ENCODE peak calls at places on chromosomes 6 and 20, in four cellular contexts. X is HepG2, S is GM23338, B is sigmoid colon. D is an unnamed sample.

GRCh38 chr6:62039602-62040001 is 246.4 kb downstream of the KHDRBS2 start:
- DNase-seq in X (no peak), B (no peak), S (no peak), D (no peak)

GRCh38 chr6:134117409-134117808 is 65.0 kb upstream of the SLC2A12 start:
- DNase-seq in B (no peak), S (no peak), X (no peak), D (no peak)

GRCh38 chr6:24743944-24744335 is 25.0 kb upstream of the C6orf62 start:
- DNase-seq in X (no peak), B (no peak), S (no peak), D (no peak)

GRCh38 chr6:55578537-55579363 is at the start of gene HMGCLL1:
- DNase-seq in S (peak), X (no peak), B (peak), D (no peak)

GRCh38 chr6:128963561-128963960 is 80.6 kb downstream of the LAMA2 start:
- DNase-seq in S (no peak), X (no peak), B (no peak), D (no peak)

GRCh38 chr6:82144007-82144851 is 103.3 kb downstream of the IBTK start:
- DNase-seq in S (no peak), X (peak), B (no peak), D (no peak)

GRCh38 chr20:45612314-45612713 is 17.2 kb upstream of the WFDC10A start:
- DNase-seq in X (no peak), B (no peak), S (no peak), D (no peak)

GRCh38 chr6:65416640-65417039 is 290.4 kb downstream of the EYS start:
- DNase-seq in S (no peak), B (no peak), X (no peak), D (no peak)

GRCh38 chr6:134764741-134765140 is 185.2 kb downstream of the ALDH8A1 start:
- DNase-seq in B (no peak), X (no peak), S (no peak), D (no peak)

GRCh38 chr6:86820750-86821149 is 116.6 kb upstream of the HTR1E start:
- DNase-seq in S (no peak), B (no peak), X (no peak), D (no peak)

GRCh38 chr6:52514514-52514913 is 62.3 kb downstream of the TRAM2 start:
- DNase-seq in S (no peak), X (no peak), B (peak), D (no peak)

GRCh38 chr6:39961178-39961577 is 26.9 kb upstream of the MOCS1 start:
- DNase-seq in X (no peak), B (no peak), S (no peak), D (no peak)

GRCh38 chr6:64949257-64949656 is 757.8 kb downstream of the EYS start:
- DNase-seq in S (peak), B (no peak), X (no peak), D (no peak)

GRCh38 chr6:47288245-47289090 is 21.2 kb downstream of the TNFRSF21 start:
- DNase-seq in S (no peak), X (no peak), B (no peak), D (no peak)

GRCh38 chr20:61253264-61253639 is 1.2 kb downstream of the CDH4 start:
- DNase-seq in B (no peak), S (peak), X (no peak), D (no peak)

GRCh38 chr6:15254074-15254975 is 8.5 kb downstream of the JARID2 start:
- DNase-seq in B (no peak), S (no peak), X (peak), D (no peak)

GRCh38 chr6:42664718-42665117 is 57.7 kb downstream of the PRPH2 start:
- DNase-seq in B (no peak), S (no peak), X (no peak), D (no peak)

GRCh38 chr6:42659806-42660205 is 62.6 kb downstream of the PRPH2 start:
- DNase-seq in S (no peak), B (no peak), X (no peak), D (no peak)

DNA sequence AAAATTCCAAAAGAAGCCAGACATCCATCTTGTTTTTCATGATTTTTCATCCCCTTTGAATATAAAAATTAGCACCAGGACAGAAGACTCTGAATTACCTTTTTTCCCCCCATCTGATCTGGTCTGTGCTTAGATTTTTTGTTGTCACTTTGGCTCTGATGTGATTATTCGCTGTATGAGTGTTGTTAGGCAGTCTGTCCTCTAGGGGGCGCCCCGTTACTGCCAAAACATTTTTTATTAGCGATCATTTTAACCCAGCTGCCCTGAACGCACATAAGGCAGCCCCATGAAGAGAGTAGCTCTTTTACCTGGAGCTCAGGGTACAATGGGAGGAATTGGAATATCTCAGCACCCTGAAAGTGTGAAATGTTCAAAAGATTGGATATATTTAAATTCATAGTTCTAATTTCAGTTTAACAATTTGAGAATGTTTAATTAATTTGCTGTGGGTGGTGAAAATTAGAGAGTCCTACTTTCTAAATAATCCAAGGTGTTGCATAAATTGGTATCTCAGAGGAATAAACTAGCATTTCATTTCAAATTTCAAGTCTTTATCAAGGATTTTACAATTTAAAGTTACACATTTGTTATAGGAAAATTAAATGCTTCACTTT is 60.8 kb downstream of the PRPH2 start:
- DNase-seq in X (peak), B (peak), S (peak), D (peak)
- TF ChIP-seq POLR2AphosphoS5 in X (no peak), B (no peak), S (no peak), D (no peak)

GRCh38 chr6:119314894-119315272 is 34.7 kb downstream of the MAN1A1 start:
- DNase-seq in S (no peak), X (no peak), B (no peak), D (no peak)
- H3K27ac ChIP-seq in S (no peak), X (no peak), B (no peak), D (peak)

GRCh38 chr6:7051780-7052440 is 55.9 kb upstream of the RREB1 start:
- DNase-seq in S (peak), B (peak), X (no peak), D (peak)

GRCh38 chr6:7053125-7053784 is 54.5 kb upstream of the RREB1 start:
- DNase-seq in S (no peak), X (no peak), B (no peak), D (no peak)

GRCh38 chr6:7052441-7052936 is 55.3 kb upstream of the RREB1 start:
- DNase-seq in B (peak), S (peak), X (no peak), D (peak)

GRCh38 chr6:7050099-7050498 is 57.7 kb upstream of the RREB1 start:
- DNase-seq in S (no peak), B (no peak), X (no peak), D (no peak)

DNA sequence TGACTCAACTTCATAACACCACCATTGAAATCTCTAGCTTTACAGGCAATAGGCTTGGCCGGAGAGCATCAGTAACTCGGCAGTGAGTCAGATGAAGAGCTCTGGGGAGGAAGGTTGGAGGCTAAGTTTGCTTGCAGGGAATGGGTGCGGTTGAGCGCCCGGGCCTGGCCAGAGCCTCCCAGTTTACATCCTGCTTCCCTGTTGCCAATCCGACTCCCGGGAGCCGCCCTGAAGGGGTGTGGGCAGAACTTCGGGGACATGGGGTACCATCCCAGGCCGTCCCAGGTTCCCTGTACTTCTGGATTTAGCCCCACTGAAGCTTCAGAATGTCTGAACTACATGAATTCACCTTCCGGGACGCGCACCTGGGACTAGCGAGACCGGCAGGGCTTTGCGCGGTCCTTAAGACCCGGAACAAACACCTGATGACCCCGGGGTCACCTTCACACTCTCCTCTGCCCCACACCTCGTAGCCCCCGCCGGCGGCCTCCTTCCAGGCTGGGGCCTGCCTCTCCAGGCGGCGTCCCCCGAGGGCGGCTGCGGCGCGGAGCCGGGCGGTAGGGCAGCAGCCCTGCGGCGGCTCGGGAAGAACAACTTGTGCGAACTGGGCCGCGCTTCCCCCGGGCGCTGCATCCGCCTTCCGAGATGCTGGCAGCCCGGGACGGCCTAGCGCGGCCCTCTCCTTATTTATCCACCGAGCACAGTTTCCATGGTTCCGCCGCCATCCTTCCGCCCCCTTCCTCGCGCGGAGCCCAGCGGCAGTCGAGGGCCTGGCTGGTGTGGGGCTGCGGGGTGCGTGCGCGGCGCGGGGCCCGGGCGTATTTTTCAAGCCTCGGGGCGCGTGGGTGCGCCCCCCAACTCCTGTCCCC is 56.6 kb upstream of the RREB1 start:
- DNase-seq in X (no peak), B (peak), S (peak), D (peak)
- TF ChIP-seq POLR2AphosphoS5 in X (no peak), B (no peak), S (peak), D (peak)

DNA sequence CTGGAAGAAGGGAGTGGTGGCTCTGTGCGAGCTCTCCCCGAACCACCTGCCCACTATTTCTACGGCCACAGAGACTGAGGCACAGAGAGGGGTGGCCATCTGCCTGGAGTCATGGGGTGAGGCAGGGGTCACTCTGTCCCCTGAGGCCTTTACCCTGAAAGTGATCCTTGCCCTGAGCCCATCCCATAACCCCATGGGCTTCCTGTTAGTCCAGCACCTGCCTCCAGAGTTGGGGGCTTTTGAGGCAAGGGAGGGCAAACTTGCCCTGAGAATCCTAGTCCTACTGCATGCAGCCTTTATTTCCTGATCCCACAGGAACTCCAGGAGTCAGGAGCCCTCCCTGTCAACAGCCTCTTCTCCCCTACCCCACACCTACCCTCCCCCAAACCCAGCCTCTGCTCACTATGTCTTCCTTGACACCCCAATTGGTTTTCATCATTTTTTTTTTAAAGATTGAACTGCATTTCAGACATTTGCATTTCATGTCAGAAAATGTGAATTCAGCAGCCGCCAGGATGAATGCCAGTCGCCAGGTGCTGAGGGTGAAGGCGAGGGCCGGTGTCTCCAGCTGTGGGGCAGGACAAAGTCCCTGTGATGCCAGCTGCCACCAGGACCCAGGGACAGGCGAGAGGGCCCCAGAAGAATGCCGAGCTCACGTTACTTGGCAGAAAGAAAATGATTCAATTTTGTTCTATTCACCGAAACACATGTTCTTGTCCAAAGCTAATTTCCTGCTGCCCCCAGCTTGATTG is 47.6 kb upstream of the NNAT start:
- DNase-seq in S (no peak), B (peak), X (no peak), D (no peak)
- H3K27ac ChIP-seq in S (no peak), B (no peak), X (no peak), D (no peak)

GRCh38 chr6:169239181-169239580 is 14.5 kb downstream of the THBS2 start:
- DNase-seq in S (no peak), X (no peak), B (no peak), D (no peak)

GRCh38 chr6:169240591-169241390 is 12.9 kb downstream of the THBS2 start:
- DNase-seq in S (no peak), B (no peak), X (no peak), D (peak)

GRCh38 chr6:169241688-169242350 is 11.8 kb downstream of the THBS2 start:
- DNase-seq in S (no peak), B (no peak), X (no peak), D (peak)

GRCh38 chr6:169238766-169239165 is 14.9 kb downstream of the THBS2 start:
- DNase-seq in X (no peak), B (no peak), S (no peak), D (no peak)

GRCh38 chr6:169240125-169240524 is 13.5 kb downstream of the THBS2 start:
- DNase-seq in B (no peak), X (no peak), S (no peak), D (no peak)
- TF ChIP-seq POLR2AphosphoS5 in B (no peak), X (no peak), S (no peak), D (no peak)

GRCh38 chr6:98838027-98838426 is 3.7 kb downstream of the POU3F2 start:
- DNase-seq in S (no peak), B (no peak), X (no peak), D (no peak)
- H3K27ac ChIP-seq in S (no peak), B (no peak), X (no peak), D (no peak)

DNA sequence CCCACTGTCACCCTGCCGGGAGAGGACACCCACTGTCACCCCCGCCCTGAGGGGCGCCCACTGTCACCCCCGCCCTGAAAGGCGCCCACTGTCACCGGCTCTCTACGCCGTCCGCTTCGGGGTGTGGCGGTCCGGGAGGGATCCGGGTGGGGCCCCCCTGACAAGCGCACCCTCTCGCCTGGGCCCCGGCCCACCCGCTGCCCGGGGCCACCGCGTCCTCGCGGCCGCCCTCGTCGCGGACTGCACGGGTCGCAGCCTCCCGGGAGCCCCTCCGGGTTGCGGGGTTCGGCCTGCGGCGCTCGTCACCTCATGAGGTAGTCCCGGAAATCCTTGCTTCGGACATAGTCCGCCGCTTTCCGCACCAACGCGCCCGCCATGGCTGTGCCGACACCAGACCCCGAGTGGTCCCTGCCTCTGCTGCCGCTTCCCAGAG is 224 bp downstream of the MPC1 start:
- DNase-seq in X (no peak), B (peak), S (no peak), D (no peak)
- TF ChIP-seq POLR2AphosphoS5 in X (peak), B (no peak), S (no peak), D (no peak)

GRCh38 chr6:6227896-6228295 is 92.6 kb downstream of the F13A1 start:
- DNase-seq in B (no peak), S (no peak), X (no peak), D (no peak)

GRCh38 chr6:6225885-6226284 is 94.6 kb downstream of the F13A1 start:
- DNase-seq in S (no peak), X (no peak), B (no peak), D (no peak)

GRCh38 chr6:6234963-6235362 is 85.5 kb downstream of the F13A1 start:
- DNase-seq in B (no peak), X (no peak), S (no peak), D (no peak)

GRCh38 chr6:6224933-6225486 is 95.5 kb downstream of the F13A1 start:
- DNase-seq in S (no peak), X (peak), B (no peak), D (no peak)

DNA sequence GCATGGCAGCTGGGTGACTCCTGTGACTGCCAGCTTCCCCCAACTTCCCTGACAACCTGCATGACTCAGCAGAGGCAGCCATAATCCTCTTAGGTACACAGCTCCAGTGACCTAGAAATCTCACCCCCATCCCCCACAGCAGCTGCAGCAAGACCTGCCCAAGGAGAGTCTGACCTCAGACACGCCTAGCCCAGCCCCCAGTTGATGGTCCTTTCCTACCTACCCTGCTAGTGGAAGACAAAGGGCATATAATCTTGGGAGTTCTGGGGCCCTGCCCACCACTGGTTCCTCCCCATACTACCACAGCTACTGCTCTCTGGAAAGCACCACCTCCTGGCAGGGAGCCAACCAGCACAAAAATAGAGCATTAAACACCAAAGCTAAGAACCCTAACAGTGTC is 90.2 kb downstream of the F13A1 start:
- DNase-seq in B (no peak), X (peak), S (no peak), D (no peak)
- H3K27ac ChIP-seq in B (no peak), X (no peak), S (no peak), D (no peak)

GRCh38 chr6:36618366-36619355 is 24.5 kb downstream of the SRSF3 start:
- DNase-seq in S (no peak), B (peak), X (no peak), D (no peak)

GRCh38 chr6:36616888-36617521 is 22.8 kb downstream of the SRSF3 start:
- DNase-seq in S (no peak), B (peak), X (no peak), D (no peak)

GRCh38 chr6:36613200-36613995 is 19.2 kb downstream of the SRSF3 start:
- DNase-seq in S (no peak), X (no peak), B (peak), D (no peak)

GRCh38 chr6:36612101-36612625 is 18.0 kb downstream of the SRSF3 start:
- DNase-seq in X (no peak), B (peak), S (no peak), D (peak)

GRCh38 chr6:36615018-36615761 is 21.0 kb downstream of the SRSF3 start:
- DNase-seq in S (peak), X (peak), B (peak), D (no peak)
- TF ChIP-seq POLR2AphosphoS5 in S (no peak), X (no peak), B (peak), D (no peak)

DNA sequence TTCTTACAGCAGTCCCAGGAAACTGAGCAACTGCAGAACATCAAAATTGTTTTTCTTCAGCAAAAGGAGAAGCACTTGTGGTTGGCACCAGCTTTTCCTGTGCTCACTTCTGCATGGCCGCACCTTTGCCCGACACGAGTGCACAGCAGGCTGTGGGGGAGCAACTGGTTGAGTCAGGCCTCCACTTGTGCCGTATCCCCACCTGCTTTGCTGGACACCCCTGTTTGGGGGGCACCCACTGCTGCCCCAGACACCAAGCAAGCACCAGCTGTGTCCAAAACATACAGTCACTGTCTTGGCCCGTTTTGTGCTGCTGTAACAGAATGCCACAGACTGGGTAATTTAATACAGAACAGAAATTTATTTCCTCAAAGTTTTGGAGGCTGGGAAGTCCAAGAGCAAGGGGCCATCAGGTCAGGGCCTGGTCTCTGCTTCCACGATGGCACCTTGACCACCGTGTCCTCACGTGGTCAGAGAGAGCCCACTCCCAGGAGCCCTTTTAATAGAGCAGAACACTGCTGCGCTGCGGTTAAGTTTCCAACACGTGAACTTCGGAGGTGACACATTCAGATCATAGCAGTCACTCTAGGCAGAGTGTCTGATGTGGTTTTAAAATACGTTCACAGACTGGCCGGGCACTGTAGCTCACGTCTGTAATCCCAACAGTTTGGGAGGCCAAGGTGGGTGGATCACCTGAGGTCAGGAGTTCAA is 8.7 kb upstream of the GMEB2 start:
- DNase-seq in B (no peak), S (no peak), X (no peak), D (peak)
- H3K27ac ChIP-seq in B (no peak), S (no peak), X (no peak), D (peak)

D was measured in spleen.